ENCODE peak calls at places on chromosomes 13 and 19, in ten cellular contexts. A is kidney epithelial cell; R is AG08395; U is CD4-positive, alpha-beta T cell; E is activated CD4-positive, alpha-beta T cell treated with anti-CD3 and anti-CD28 coated beads for 24 hours; T is ascending aorta; L is heart right ventricle; B is NCI-H1092 treated with DMSO at 0.1 percent for 48 hours; G is M059J; I is epithelial cell of prostate. M is an unnamed sample.

GRCh38 chr19:48632692-48633147 is 4.5 kb downstream of the DBP start:
- DNase-seq in A (no peak), R (no peak), U (no peak), E (no peak), T (no peak), L (no peak), B (no peak), G (peak), I (no peak), M (no peak)

GRCh38 chr13:38693168-38693567 is 6.3 kb downstream of the FREM2 start:
- DNase-seq in A (no peak), R (no peak), U (no peak), E (no peak), T (no peak), L (no peak), B (no peak), G (no peak), I (no peak), M (no peak)

GRCh38 chr19:49596954-49597702 is 6.1 kb downstream of the PRR12 start:
- DNase-seq in A (no peak), R (no peak), U (no peak), E (no peak), T (no peak), L (no peak), B (no peak), G (no peak), I (no peak), M (no peak)

GRCh38 chr19:50238043-50238442 is 34.6 kb downstream of the MYH14 start:
- DNase-seq in A (no peak), R (no peak), U (no peak), E (no peak), T (no peak), L (peak), B (no peak), G (no peak), I (no peak), M (no peak)

GRCh38 chr13:107361666-107362065 is 793.7 kb upstream of the ARGLU1 start:
- DNase-seq in A (no peak), R (no peak), U (no peak), E (no peak), T (no peak), L (no peak), B (no peak), G (peak), I (no peak), M (no peak)

GRCh38 chr19:5225486-5226345 is 114.9 kb downstream of the PTPRS start:
- DNase-seq in A (no peak), R (no peak), U (no peak), E (peak), T (no peak), L (no peak), B (peak), G (no peak), I (no peak), M (no peak)

GRCh38 chr19:50695251-50696064 is 24.1 kb downstream of the SHANK1 start:
- DNase-seq in A (no peak), R (peak), U (no peak), E (peak), T (no peak), L (no peak), B (peak), G (no peak), I (no peak), M (no peak)

GRCh38 chr19:22882797-22883196 is 50.7 kb downstream of the ZNF723 start:
- DNase-seq in A (no peak), R (peak), U (no peak), E (no peak), T (no peak), L (no peak), B (no peak), G (peak), I (no peak), M (no peak)

GRCh38 chr19:37009871-37010270 is 68.4 kb upstream of the ZNF420 start:
- DNase-seq in A (no peak), R (no peak), U (no peak), E (no peak), T (no peak), L (no peak), B (no peak), G (no peak), I (no peak), M (no peak)

GRCh38 chr13:109154146-109154545 is 524.7 kb downstream of the MYO16 start:
- DNase-seq in A (no peak), R (no peak), U (no peak), E (no peak), T (no peak), L (no peak), B (no peak), G (peak), I (no peak), M (no peak)

GRCh38 chr13:68927387-68928026 is 1180.1 kb upstream of the ATXN8OS start:
- DNase-seq in A (peak), R (no peak), U (no peak), E (no peak), T (no peak), L (no peak), B (peak), G (no peak), I (no peak), M (no peak)

GRCh38 chr13:35699181-35699580 is 222.7 kb upstream of the MAB21L1 start:
- DNase-seq in A (no peak), R (peak), U (no peak), E (no peak), T (no peak), L (no peak), B (no peak), G (peak), I (no peak), M (no peak)

GRCh38 chr19:6564393-6564792 is 26.6 kb downstream of the CD70 start:
- DNase-seq in A (no peak), R (peak), U (no peak), E (no peak), T (no peak), L (no peak), B (no peak), G (no peak), I (no peak), M (no peak)

GRCh38 chr13:75308222-75308621 is 173.7 kb downstream of the TBC1D4 start:
- DNase-seq in A (no peak), R (no peak), U (no peak), E (no peak), T (no peak), L (no peak), B (no peak), G (no peak), I (no peak), M (no peak)

GRCh38 chr19:6491802-6492592 is 10.1 kb downstream of the TUBB4A start:
- DNase-seq in A (no peak), R (no peak), U (no peak), E (no peak), T (no peak), L (no peak), B (no peak), G (peak), I (no peak), M (no peak)

GRCh38 chr19:53365899-53366493 is 491 bp downstream of the ZNF525 start:
- DNase-seq in A (no peak), R (peak), U (no peak), E (peak), T (no peak), L (peak), B (no peak), G (peak), I (no peak), M (peak)

GRCh38 chr13:73857106-73857505 is 277.1 kb downstream of the KLF12 start:
- DNase-seq in A (no peak), R (no peak), U (no peak), E (no peak), T (no peak), L (no peak), B (no peak), G (no peak), I (no peak), M (no peak)

GRCh38 chr13:102580552-102581169 is 16.1 kb upstream of the TPP2 start:
- DNase-seq in A (no peak), R (peak), U (no peak), E (no peak), T (no peak), L (no peak), B (peak), G (peak), I (no peak), M (peak)

GRCh38 chr19:10096615-10096963 is 5.9 kb downstream of the ANGPTL6 start:
- DNase-seq in A (no peak), R (no peak), U (no peak), E (no peak), T (no peak), L (no peak), B (no peak), G (peak), I (no peak), M (no peak)

GRCh38 chr13:93233997-93234416 is 7.4 kb downstream of the GPC6 start:
- DNase-seq in A (no peak), R (no peak), U (no peak), E (no peak), T (no peak), L (no peak), B (no peak), G (no peak), I (no peak), M (no peak)

GRCh38 chr13:111952814-111953213 is 114.1 kb upstream of the SOX1 start:
- DNase-seq in A (no peak), R (no peak), U (no peak), E (no peak), T (peak), L (no peak), B (no peak), G (no peak), I (no peak), M (no peak)

GRCh38 chr19:45059258-45059965 is 16.9 kb downstream of the ZNF296 start:
- DNase-seq in A (peak), R (peak), U (peak), E (peak), T (peak), L (peak), B (no peak), G (peak), I (no peak), M (peak)

GRCh38 chr19:34135401-34135800 is 36.9 kb upstream of the LSM14A start:
- DNase-seq in A (no peak), R (no peak), U (no peak), E (no peak), T (no peak), L (no peak), B (no peak), G (no peak), I (no peak), M (no peak)

GRCh38 chr13:20714161-20714560 is 10.7 kb downstream of the IL17D start:
- DNase-seq in A (no peak), R (peak), U (no peak), E (no peak), T (no peak), L (no peak), B (no peak), G (peak), I (no peak), M (no peak)

GRCh38 chr13:79338343-79338742 is 67.7 kb downstream of the RBM26 start:
- DNase-seq in A (no peak), R (no peak), U (no peak), E (no peak), T (no peak), L (no peak), B (no peak), G (no peak), I (no peak), M (no peak)

M was measured in NCI-H1694 treated with DMSO at 0.1 percent for 48 hours.